ENCODE peak calls at places on chromosomes 16 and 17, in eight cellular contexts. J is dorsolateral prefrontal cortex, X is putamen, F is EL, U is stomach, R is GM04503, S is fibroblast of gingiva, Z is T-cell. V is an unnamed sample.

GRCh38 chr16:75647492-75648264 is at the start of the genes KARS1 and TERF2IP:
- DNase-seq in J (peak), X (peak), F (peak), U (peak), R (peak), S (peak), Z (peak), V (peak)

GRCh38 chr16:15049581-15050180 is 6.2 kb downstream of the NTAN1 start:
- DNase-seq in J (no peak), X (no peak), F (no peak), U (no peak), R (no peak), S (no peak), Z (no peak), V (no peak)

GRCh38 chr17:5635949-5636348 is 51.6 kb upstream of the NLRP1 start:
- DNase-seq in J (no peak), X (no peak), F (no peak), U (no peak), R (no peak), S (no peak), Z (no peak), V (no peak)

GRCh38 chr17:73307130-73307529 is 4.7 kb downstream of the CDC42EP4 start:
- DNase-seq in J (peak), X (no peak), F (no peak), U (peak), R (no peak), S (no peak), Z (no peak), V (peak)

GRCh38 chr16:73040735-73041402 is 7.1 kb downstream of the ZFHX3 start:
- DNase-seq in J (no peak), X (no peak), F (no peak), U (no peak), R (no peak), S (no peak), Z (no peak), V (no peak)

GRCh38 chr17:32976605-32977004 is 15.0 kb upstream of the SPACA3 start:
- DNase-seq in J (no peak), X (no peak), F (no peak), U (no peak), R (no peak), S (no peak), Z (no peak), V (no peak)

GRCh38 chr17:39144414-39144813 is 7.0 kb downstream of the PLXDC1 start:
- DNase-seq in J (peak), X (no peak), F (peak), U (peak), R (no peak), S (peak), Z (no peak), V (no peak)

GRCh38 chr16:4946917-4947316 is 10.0 kb upstream of the PPL start:
- DNase-seq in J (no peak), X (no peak), F (no peak), U (no peak), R (no peak), S (no peak), Z (no peak), V (no peak)

GRCh38 chr17:63309021-63309420 is 137.1 kb downstream of the CYB561 start:
- DNase-seq in J (no peak), X (no peak), F (no peak), U (no peak), R (no peak), S (peak), Z (no peak), V (no peak)

GRCh38 chr17:2981325-2981724 is 82.1 kb downstream of the OR1D5 start:
- DNase-seq in J (no peak), X (no peak), F (no peak), U (no peak), R (no peak), S (no peak), Z (no peak), V (no peak)

GRCh38 chr17:29089601-29090044 is 46.7 kb downstream of the PIPOX start:
- DNase-seq in J (peak), X (peak), F (no peak), U (no peak), R (no peak), S (no peak), Z (no peak), V (peak)

GRCh38 chr17:49574283-49574892 is 1.3 kb upstream of the NXPH3 start:
- DNase-seq in J (peak), X (peak), F (no peak), U (no peak), R (no peak), S (no peak), Z (no peak), V (peak)

GRCh38 chr17:11097121-11097520 is 143.9 kb upstream of the SHISA6 start:
- DNase-seq in J (no peak), X (no peak), F (no peak), U (no peak), R (no peak), S (no peak), Z (no peak), V (no peak)

GRCh38 chr17:69763503-69763902 is 311.5 kb upstream of the KCNJ16 start:
- DNase-seq in J (no peak), X (no peak), F (peak), U (no peak), R (no peak), S (peak), Z (no peak), V (no peak)